ENCODE peak calls at places on chromosomes 5 and 9, in five cellular contexts. One of them, this sample, is unnamed.

GRCh38 chr5:139068060-139068459 is 130.1 kb downstream of the SIL1 start:
- DNase-seq in pancreas: no peak
- DNase-seq in GM23248: no peak
- DNase-seq in lower leg skin: no peak
- DNase-seq in Karpas-422: no peak
- DNase-seq in this sample: no peak

GRCh38 chr5:148875205-148875875 is 48.9 kb downstream of the ADRB2 start:
- DNase-seq in pancreas: no peak
- DNase-seq in GM23248: peak
- DNase-seq in lower leg skin: no peak
- DNase-seq in Karpas-422: no peak
- DNase-seq in this sample: peak

GRCh38 chr9:130421154-130421801 is 23.5 kb upstream of the ASS1 start:
- DNase-seq in pancreas: no peak
- DNase-seq in GM23248: no peak
- DNase-seq in lower leg skin: no peak
- DNase-seq in Karpas-422: no peak
- DNase-seq in this sample: no peak

GRCh38 chr9:136525841-136526499 is 19.9 kb downstream of the NOTCH1 start:
- DNase-seq in pancreas: peak
- DNase-seq in GM23248: no peak
- DNase-seq in lower leg skin: no peak
- DNase-seq in Karpas-422: no peak
- DNase-seq in this sample: no peak

GRCh38 chr9:78778843-78779486 is 482.0 kb downstream of the PSAT1 start:
- DNase-seq in pancreas: no peak
- DNase-seq in GM23248: no peak
- DNase-seq in lower leg skin: no peak
- DNase-seq in Karpas-422: no peak
- DNase-seq in this sample: no peak

GRCh38 chr5:138463335-138464017 is 1.8 kb upstream of the EGR1 start:
- DNase-seq in pancreas: peak
- DNase-seq in GM23248: peak
- DNase-seq in lower leg skin: no peak
- DNase-seq in Karpas-422: peak
- DNase-seq in this sample: no peak

GRCh38 chr5:132677191-132677590 is 3.4 kb downstream of the IL4 start:
- DNase-seq in pancreas: no peak
- DNase-seq in GM23248: peak
- DNase-seq in lower leg skin: no peak
- DNase-seq in Karpas-422: no peak
- DNase-seq in this sample: peak

GRCh38 chr5:83368317-83368716 is 103.2 kb upstream of the VCAN start:
- DNase-seq in pancreas: no peak
- DNase-seq in GM23248: peak
- DNase-seq in lower leg skin: peak
- DNase-seq in Karpas-422: no peak
- DNase-seq in this sample: peak

GRCh38 chr5:172858990-172859811 is 25.1 kb downstream of the ERGIC1 start:
- DNase-seq in pancreas: peak
- DNase-seq in GM23248: peak
- DNase-seq in lower leg skin: no peak
- DNase-seq in Karpas-422: no peak
- DNase-seq in this sample: no peak

GRCh38 chr5:14428302-14429081 is 153.1 kb upstream of the OTULINL start:
- DNase-seq in pancreas: peak
- DNase-seq in GM23248: peak
- DNase-seq in lower leg skin: no peak
- DNase-seq in Karpas-422: no peak
- DNase-seq in this sample: peak

GRCh38 chr5:167571824-167572223 is 719.6 kb upstream of the WWC1 start:
- DNase-seq in pancreas: no peak
- DNase-seq in GM23248: no peak
- DNase-seq in lower leg skin: no peak
- DNase-seq in Karpas-422: no peak
- DNase-seq in this sample: no peak

GRCh38 chr9:1962036-1962535 is 53.1 kb upstream of the SMARCA2 start:
- DNase-seq in pancreas: no peak
- DNase-seq in GM23248: no peak
- DNase-seq in lower leg skin: no peak
- DNase-seq in Karpas-422: no peak
- DNase-seq in this sample: no peak

GRCh38 chr5:1847056-1847455 is 35.7 kb downstream of the IRX4 start:
- DNase-seq in pancreas: no peak
- DNase-seq in GM23248: no peak
- DNase-seq in lower leg skin: no peak
- DNase-seq in Karpas-422: no peak
- DNase-seq in this sample: no peak

GRCh38 chr5:57491369-57491965 is 8.9 kb upstream of the ACTBL2 start:
- DNase-seq in pancreas: no peak
- DNase-seq in GM23248: no peak
- DNase-seq in lower leg skin: no peak
- DNase-seq in Karpas-422: no peak
- DNase-seq in this sample: peak

GRCh38 chr5:59525957-59526356 is 367.6 kb downstream of the PDE4D start:
- DNase-seq in pancreas: no peak
- DNase-seq in GM23248: peak
- DNase-seq in lower leg skin: no peak
- DNase-seq in Karpas-422: no peak
- DNase-seq in this sample: no peak

GRCh38 chr5:36826694-36827093 is 49.9 kb upstream of the NIPBL start:
- DNase-seq in pancreas: no peak
- DNase-seq in GM23248: no peak
- DNase-seq in lower leg skin: no peak
- DNase-seq in Karpas-422: no peak
- DNase-seq in this sample: no peak

GRCh38 chr9:73259086-73259696 is 107.5 kb downstream of the ANXA1 start:
- DNase-seq in pancreas: no peak
- DNase-seq in GM23248: no peak
- DNase-seq in lower leg skin: no peak
- DNase-seq in Karpas-422: no peak
- DNase-seq in this sample: no peak

GRCh38 chr5:139668064-139668880 is 20.1 kb downstream of the CXXC5 start:
- DNase-seq in pancreas: no peak
- DNase-seq in GM23248: peak
- DNase-seq in lower leg skin: no peak
- DNase-seq in Karpas-422: no peak
- DNase-seq in this sample: peak

GRCh38 chr5:133205204-133205603 is 153.4 kb downstream of the HSPA4 start:
- DNase-seq in pancreas: no peak
- DNase-seq in GM23248: peak
- DNase-seq in lower leg skin: no peak
- DNase-seq in Karpas-422: no peak
- DNase-seq in this sample: no peak

GRCh38 chr9:34986541-34987047 is 3.0 kb upstream of the DNAJB5 start:
- DNase-seq in pancreas: no peak
- DNase-seq in GM23248: peak
- DNase-seq in lower leg skin: no peak
- DNase-seq in Karpas-422: peak
- DNase-seq in this sample: peak

GRCh38 chr5:55096860-55097259 is 5.6 kb upstream of the GZMA start:
- DNase-seq in pancreas: no peak
- DNase-seq in GM23248: no peak
- DNase-seq in lower leg skin: no peak
- DNase-seq in Karpas-422: no peak
- DNase-seq in this sample: peak

GRCh38 chr5:167576126-167576525 is 715.3 kb upstream of the WWC1 start:
- DNase-seq in pancreas: no peak
- DNase-seq in GM23248: peak
- DNase-seq in lower leg skin: no peak
- DNase-seq in Karpas-422: no peak
- DNase-seq in this sample: no peak

GRCh38 chr5:158380661-158381060 is 521.7 kb upstream of the CLINT1 start:
- DNase-seq in pancreas: no peak
- DNase-seq in GM23248: no peak
- DNase-seq in lower leg skin: no peak
- DNase-seq in Karpas-422: no peak
- DNase-seq in this sample: peak

GRCh38 chr9:108580021-108580439 is 275.8 kb downstream of the ACTL7B start:
- DNase-seq in pancreas: no peak
- DNase-seq in GM23248: peak
- DNase-seq in lower leg skin: peak
- DNase-seq in Karpas-422: no peak
- DNase-seq in this sample: peak

GRCh38 chr9:6383551-6384225 is 29.3 kb upstream of the UHRF2 start:
- DNase-seq in pancreas: no peak
- DNase-seq in GM23248: peak
- DNase-seq in lower leg skin: no peak
- DNase-seq in Karpas-422: no peak
- DNase-seq in this sample: peak

GRCh38 chr5:97149689-97150088 is 7.3 kb upstream of the LIX1 start:
- DNase-seq in pancreas: no peak
- DNase-seq in GM23248: no peak
- DNase-seq in lower leg skin: no peak
- DNase-seq in Karpas-422: no peak
- DNase-seq in this sample: no peak

GRCh38 chr9:85964526-85964925 is 23.6 kb downstream of the NAA35 start:
- DNase-seq in pancreas: no peak
- DNase-seq in GM23248: no peak
- DNase-seq in lower leg skin: no peak
- DNase-seq in Karpas-422: no peak
- DNase-seq in this sample: no peak

GRCh38 chr5:33850100-33850594 is 41.6 kb downstream of the ADAMTS12 start:
- DNase-seq in pancreas: no peak
- DNase-seq in GM23248: peak
- DNase-seq in lower leg skin: no peak
- DNase-seq in Karpas-422: no peak
- DNase-seq in this sample: peak

GRCh38 chr5:35248843-35249780 is 18.8 kb upstream of the PRLR start:
- DNase-seq in pancreas: no peak
- DNase-seq in GM23248: no peak
- DNase-seq in lower leg skin: no peak
- DNase-seq in Karpas-422: no peak
- DNase-seq in this sample: no peak
- H3K4me3 ChIP-seq in pancreas: no peak
- H3K4me3 ChIP-seq in GM23248: no peak
- H3K4me3 ChIP-seq in lower leg skin: no peak
- H3K4me3 ChIP-seq in Karpas-422: no peak
- H3K4me3 ChIP-seq in this sample: no peak

DNA sequence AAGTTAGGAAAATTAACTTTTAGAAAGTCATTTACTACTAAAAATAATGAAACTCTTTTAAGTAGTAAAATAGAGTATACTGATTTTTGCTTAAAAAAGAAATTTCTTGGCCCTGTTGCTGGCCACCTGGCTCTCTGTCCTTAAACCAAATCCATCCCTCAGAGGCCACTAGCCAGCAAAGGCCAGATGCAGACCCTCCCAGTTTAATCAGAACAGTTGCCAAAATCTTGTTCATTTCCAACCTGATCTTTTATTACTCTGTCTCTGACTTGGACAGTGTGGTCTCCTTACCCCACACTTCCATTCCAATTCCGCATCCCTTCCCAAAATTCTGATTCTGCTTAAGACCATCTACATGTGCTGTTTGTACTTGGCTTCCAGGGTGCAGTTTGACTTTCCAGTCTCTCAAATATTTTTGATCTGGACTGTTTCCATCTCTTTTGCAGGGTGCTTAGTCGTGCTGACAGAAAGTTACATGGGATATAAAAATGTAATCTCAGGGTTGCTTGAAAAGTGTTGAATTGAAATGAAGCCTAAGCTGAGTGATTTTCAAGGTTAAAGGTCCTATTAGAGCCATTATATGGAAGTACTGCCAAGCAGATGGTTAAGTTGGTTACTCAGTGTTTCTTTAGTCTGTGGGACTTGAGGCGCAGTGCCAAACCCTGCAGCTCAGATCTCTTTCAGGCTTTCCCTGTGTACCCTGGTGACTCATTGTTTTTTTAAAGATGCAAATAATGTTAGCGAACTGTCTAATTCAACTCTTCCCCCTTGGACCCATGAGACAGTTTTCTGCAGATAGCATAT is 18.4 kb upstream of the DCP2 start:
- DNase-seq in pancreas: peak
- DNase-seq in GM23248: peak
- DNase-seq in lower leg skin: peak
- DNase-seq in Karpas-422: no peak
- DNase-seq in this sample: peak
- H3K4me3 ChIP-seq in pancreas: no peak
- H3K4me3 ChIP-seq in GM23248: no peak
- H3K4me3 ChIP-seq in lower leg skin: no peak
- H3K4me3 ChIP-seq in Karpas-422: no peak
- H3K4me3 ChIP-seq in this sample: no peak

GRCh38 chr9:114212841-114213240 is 57.5 kb downstream of the COL27A1 start:
- DNase-seq in pancreas: no peak
- DNase-seq in GM23248: no peak
- DNase-seq in lower leg skin: no peak
- DNase-seq in Karpas-422: no peak
- DNase-seq in this sample: peak
- H3K4me3 ChIP-seq in pancreas: no peak
- H3K4me3 ChIP-seq in GM23248: no peak
- H3K4me3 ChIP-seq in lower leg skin: no peak
- H3K4me3 ChIP-seq in Karpas-422: no peak
- H3K4me3 ChIP-seq in this sample: no peak

GRCh38 chr5:143376195-143376772 is 27.2 kb downstream of the NR3C1 start:
- DNase-seq in pancreas: no peak
- DNase-seq in GM23248: no peak
- DNase-seq in lower leg skin: no peak
- DNase-seq in Karpas-422: no peak
- DNase-seq in this sample: no peak

GRCh38 chr5:143372187-143372829 is 31.2 kb downstream of the NR3C1 start:
- DNase-seq in pancreas: no peak
- DNase-seq in GM23248: peak
- DNase-seq in lower leg skin: no peak
- DNase-seq in Karpas-422: no peak
- DNase-seq in this sample: peak

GRCh38 chr5:143374496-143375217 is 28.8 kb downstream of the NR3C1 start:
- DNase-seq in pancreas: no peak
- DNase-seq in GM23248: peak
- DNase-seq in lower leg skin: no peak
- DNase-seq in Karpas-422: no peak
- DNase-seq in this sample: no peak

DNA sequence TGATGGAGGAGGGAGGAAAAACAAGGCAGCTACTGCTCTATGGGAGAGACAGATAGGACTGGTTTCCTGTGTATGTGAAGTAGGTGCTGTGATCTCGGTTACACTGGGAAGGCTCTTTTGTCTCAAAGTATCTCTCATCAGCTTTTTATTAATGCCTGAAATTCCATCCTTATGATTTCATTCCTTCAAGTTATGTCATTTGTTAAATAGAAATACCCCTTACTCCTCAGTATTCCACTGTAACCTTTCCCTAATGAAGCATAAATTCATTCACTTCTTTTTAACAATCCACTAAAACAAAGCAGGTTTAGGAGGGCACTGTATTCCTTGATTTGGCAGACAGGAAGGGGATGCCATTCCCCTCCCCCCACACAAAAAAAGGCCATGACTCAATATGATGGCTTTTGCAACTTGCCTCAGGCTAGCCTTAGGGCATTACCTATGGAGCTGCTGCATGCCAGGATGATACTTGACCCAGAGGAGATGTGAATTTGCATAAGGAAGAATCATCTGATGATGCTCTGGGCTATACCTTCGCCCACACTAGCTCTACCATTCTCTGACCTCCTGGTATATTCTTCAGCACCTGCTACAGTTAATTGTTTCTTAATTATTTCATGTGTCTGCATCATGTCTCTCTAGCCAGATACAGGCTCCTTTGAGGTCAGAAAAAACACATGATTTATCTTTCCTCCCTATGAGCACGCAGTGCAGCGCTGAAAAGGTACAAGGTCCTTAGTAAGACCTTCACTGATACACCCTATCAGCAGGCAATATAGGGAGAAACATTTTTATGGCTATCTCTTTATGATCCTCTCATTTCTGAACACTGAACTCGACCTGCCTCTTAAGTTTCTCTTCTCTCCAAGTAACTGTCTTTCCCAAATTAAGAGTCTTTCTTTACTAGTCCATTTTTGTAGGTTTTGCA is 26.3 kb downstream of the NR3C1 start:
- DNase-seq in pancreas: no peak
- DNase-seq in GM23248: peak
- DNase-seq in lower leg skin: no peak
- DNase-seq in Karpas-422: no peak
- DNase-seq in this sample: peak
- H3K4me3 ChIP-seq in pancreas: no peak
- H3K4me3 ChIP-seq in GM23248: no peak
- H3K4me3 ChIP-seq in lower leg skin: no peak
- H3K4me3 ChIP-seq in Karpas-422: no peak
- H3K4me3 ChIP-seq in this sample: no peak

This sample was measured in epithelial cell of esophagus.